ENCODE peak calls at places on chromosomes 16 and 17, in four cellular contexts. One of them, this sample, is unnamed.

GRCh38 chr16:65684230-65684629 is 562.4 kb upstream of the CDH11 start:
- DNase-seq in H9: no peak
- DNase-seq in A549: no peak
- DNase-seq in mesenchymal stem cell: no peak
- DNase-seq in this sample: no peak

GRCh38 chr16:67551972-67552371 is 10.4 kb upstream of the CTCF start:
- DNase-seq in mesenchymal stem cell: no peak
- DNase-seq in H9: no peak
- DNase-seq in A549: no peak
- DNase-seq in this sample: no peak

GRCh38 chr17:38447502-38448095 is 19.3 kb downstream of the ARHGAP23 start:
- DNase-seq in A549: no peak
- DNase-seq in H9: no peak
- DNase-seq in mesenchymal stem cell: peak; percentile 67
- DNase-seq in this sample: no peak

GRCh38 chr17:37405955-37406634 is 541 bp downstream of the ACACA start:
- DNase-seq in mesenchymal stem cell: no peak
- DNase-seq in H9: no peak
- DNase-seq in A549: no peak
- DNase-seq in this sample: peak; percentile 34

GRCh38 chr16:57994361-57994760 is 6.1 kb downstream of the ZNF319 start:
- DNase-seq in H9: no peak
- DNase-seq in A549: no peak
- DNase-seq in mesenchymal stem cell: no peak
- DNase-seq in this sample: no peak

GRCh38 chr17:39225308-39225973 is at the start of gene STAC2:
- DNase-seq in mesenchymal stem cell: no peak
- DNase-seq in A549: no peak
- DNase-seq in H9: no peak
- DNase-seq in this sample: no peak

GRCh38 chr16:11692651-11693050 is 24.4 kb downstream of the SNN start:
- DNase-seq in H9: no peak
- DNase-seq in mesenchymal stem cell: no peak
- DNase-seq in A549: no peak
- DNase-seq in this sample: no peak

GRCh38 chr17:1997587-1998425 is 27.3 kb downstream of the RTN4RL1 start:
- DNase-seq in mesenchymal stem cell: no peak
- DNase-seq in H9: peak; percentile 76
- DNase-seq in A549: peak; percentile 81
- DNase-seq in this sample: no peak

GRCh38 chr17:27082775-27083154 is 211.1 kb upstream of the WSB1 start:
- DNase-seq in A549: no peak
- DNase-seq in H9: no peak
- DNase-seq in mesenchymal stem cell: no peak
- DNase-seq in this sample: no peak

GRCh38 chr17:8828517-8828875 is 29.3 kb upstream of the MFSD6L start:
- DNase-seq in A549: no peak
- DNase-seq in H9: no peak
- DNase-seq in mesenchymal stem cell: no peak
- DNase-seq in this sample: no peak

GRCh38 chr16:19429271-19429670 is 11.6 kb downstream of the TMC5 start:
- DNase-seq in H9: no peak
- DNase-seq in mesenchymal stem cell: no peak
- DNase-seq in A549: no peak
- DNase-seq in this sample: no peak

DNA sequence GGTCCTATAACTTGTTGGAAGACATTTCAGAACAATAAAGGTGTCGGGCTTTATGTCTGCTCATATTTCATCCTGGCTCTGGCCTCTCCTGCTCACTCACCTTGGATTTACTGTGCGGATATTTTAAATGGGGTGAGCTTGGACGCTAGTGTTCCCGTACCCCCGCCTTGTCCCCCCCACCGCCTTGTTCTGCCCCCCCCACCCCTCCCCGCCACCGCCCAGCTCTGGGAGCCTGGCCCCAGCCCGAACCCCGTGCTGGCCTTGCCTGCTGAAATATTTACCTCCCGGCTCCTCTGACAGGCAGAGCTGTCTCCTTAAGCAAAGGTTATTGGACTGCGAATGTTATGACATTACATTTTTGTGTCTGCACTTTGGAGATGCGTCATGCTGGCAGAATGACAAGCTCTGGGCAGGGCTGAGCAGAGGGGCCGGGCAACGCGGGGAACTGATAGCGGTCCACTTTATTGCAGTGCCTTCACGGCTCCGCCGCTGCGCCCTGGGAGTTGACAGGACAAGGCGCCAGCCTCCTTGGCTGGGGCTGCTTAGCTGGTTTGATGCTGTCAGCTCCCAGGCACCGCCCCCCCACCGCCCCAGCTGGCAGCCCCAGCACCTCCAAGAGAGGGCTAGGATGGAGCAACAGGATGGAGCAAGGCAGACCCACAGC is 222.5 kb upstream of the GSE1 start:
- DNase-seq in mesenchymal stem cell: peak; percentile 95
- DNase-seq in H9: no peak
- DNase-seq in A549: peak; percentile 90
- DNase-seq in this sample: no peak
- H3K4me2 ChIP-seq in mesenchymal stem cell: peak overlapping the region; percentile 29
- H3K4me2 ChIP-seq in H9: no peak overlapping the region
- H3K4me2 ChIP-seq in A549: peak overlapping the region; percentile 69
- H3K4me2 ChIP-seq in this sample: no peak overlapping the region

GRCh38 chr17:20174588-20175265 is 165.6 kb downstream of the SPECC1 start:
- DNase-seq in mesenchymal stem cell: peak; percentile 81
- DNase-seq in H9: no peak
- DNase-seq in A549: no peak
- DNase-seq in this sample: no peak

GRCh38 chr17:20171741-20172377 is 162.7 kb downstream of the SPECC1 start:
- DNase-seq in mesenchymal stem cell: no peak
- DNase-seq in H9: no peak
- DNase-seq in A549: no peak
- DNase-seq in this sample: no peak

GRCh38 chr17:20170085-20170484 is 160.9 kb downstream of the SPECC1 start:
- DNase-seq in A549: no peak
- DNase-seq in H9: no peak
- DNase-seq in mesenchymal stem cell: no peak
- DNase-seq in this sample: no peak

GRCh38 chr17:20173091-20173490 is 163.9 kb downstream of the SPECC1 start:
- DNase-seq in mesenchymal stem cell: peak; percentile 56
- DNase-seq in H9: no peak
- DNase-seq in A549: no peak
- DNase-seq in this sample: no peak

DNA sequence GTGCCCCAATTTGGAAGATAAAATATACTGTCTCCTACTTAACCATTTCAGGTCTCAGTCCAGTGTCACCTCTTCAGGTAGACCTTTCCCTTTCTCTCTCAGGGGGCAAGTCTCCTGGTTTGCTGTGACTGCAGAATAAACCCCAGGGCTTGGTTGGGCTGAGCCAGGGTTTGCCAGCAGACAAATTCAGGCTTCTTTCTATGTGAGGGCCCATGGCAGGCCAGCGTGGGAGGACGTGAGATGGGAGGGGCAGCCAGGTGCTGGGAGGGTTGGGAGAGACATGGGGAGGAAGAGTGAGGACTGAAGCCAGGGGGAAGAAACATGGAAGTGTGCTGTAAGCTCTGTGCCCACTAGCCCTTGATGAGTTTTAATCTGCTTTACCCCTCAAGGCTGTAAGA is 163.2 kb downstream of the SPECC1 start:
- DNase-seq in A549: no peak
- DNase-seq in H9: peak; percentile 53
- DNase-seq in mesenchymal stem cell: no peak
- DNase-seq in this sample: no peak
- H3K4me2 ChIP-seq in A549: peak overlapping the region; percentile 25
- H3K4me2 ChIP-seq in H9: no peak overlapping the region
- H3K4me2 ChIP-seq in mesenchymal stem cell: no peak overlapping the region
- H3K4me2 ChIP-seq in this sample: no peak overlapping the region

GRCh38 chr16:75318737-75319136 is 67.3 kb upstream of the BCAR1 start:
- DNase-seq in mesenchymal stem cell: no peak
- DNase-seq in A549: no peak
- DNase-seq in H9: no peak
- DNase-seq in this sample: no peak
- H3K4me2 ChIP-seq in mesenchymal stem cell: no peak overlapping the region
- H3K4me2 ChIP-seq in A549: no peak overlapping the region
- H3K4me2 ChIP-seq in H9: no peak overlapping the region
- H3K4me2 ChIP-seq in this sample: no peak overlapping the region

GRCh38 chr16:51849715-51850114 is 697.2 kb downstream of the TOX3 start:
- DNase-seq in A549: no peak
- DNase-seq in H9: no peak
- DNase-seq in mesenchymal stem cell: no peak
- DNase-seq in this sample: peak; percentile 1
- H3K4me2 ChIP-seq in A549: no peak overlapping the region
- H3K4me2 ChIP-seq in H9: no peak overlapping the region
- H3K4me2 ChIP-seq in mesenchymal stem cell: no peak overlapping the region
- H3K4me2 ChIP-seq in this sample: no peak overlapping the region

GRCh38 chr17:31740611-31741082 is 118.4 kb downstream of the COPRS start:
- DNase-seq in mesenchymal stem cell: peak; percentile 71
- DNase-seq in H9: no peak
- DNase-seq in A549: no peak
- DNase-seq in this sample: no peak
- H3K4me2 ChIP-seq in mesenchymal stem cell: no peak overlapping the region
- H3K4me2 ChIP-seq in H9: no peak overlapping the region
- H3K4me2 ChIP-seq in A549: no peak overlapping the region
- H3K4me2 ChIP-seq in this sample: no peak overlapping the region